ENCODE peak calls at places on chromosomes 12 and 14, in six cellular contexts. T is pancreas, G is neuronal stem cell, O is heart right ventricle, U is stomach, X is cardiac muscle cell. N is an unnamed sample. For H3K4me1, the result is how much of the 10 kb centered on the place peaks cover.

GRCh38 chr12:57452181-57452936 is 2.7 kb upstream of the INHBE start:
- DNase-seq in T (no peak), G (no peak), O (peak), X (peak), U (no peak), N (no peak)

GRCh38 chr12:75953312-75953906 is 78.2 kb downstream of the PHLDA1 start:
- DNase-seq in O (no peak), U (no peak), G (no peak), T (no peak), X (no peak), N (no peak)

GRCh38 chr12:52080403-52081201 is 1.1 kb downstream of the SMIM41 start:
- DNase-seq in O (no peak), T (no peak), G (no peak), X (no peak), U (no peak), N (no peak)

GRCh38 chr14:71021347-71022014 is 114.2 kb downstream of the PCNX1 start:
- DNase-seq in G (no peak), U (no peak), O (no peak), T (no peak), X (no peak), N (no peak)

GRCh38 chr12:75641031-75641780 is 129.8 kb upstream of the KRR1 start:
- DNase-seq in U (no peak), T (no peak), G (no peak), X (no peak), O (no peak), N (no peak)

GRCh38 chr14:75340921-75341320 is 62.3 kb downstream of the FOS start:
- DNase-seq in T (no peak), U (peak), O (peak), X (no peak), G (no peak), N (no peak)

GRCh38 chr12:79086546-79086945 is 222.0 kb downstream of the SYT1 start:
- DNase-seq in X (no peak), G (no peak), U (no peak), O (no peak), T (no peak), N (no peak)

GRCh38 chr12:122244565-122245371 is 18.9 kb upstream of the DIABLO start:
- DNase-seq in U (no peak), T (no peak), O (no peak), G (no peak), X (no peak), N (no peak)

GRCh38 chr12:53055471-53056266 is 5.8 kb downstream of the TNS2 start:
- DNase-seq in T (peak), U (no peak), X (no peak), G (no peak), O (no peak), N (no peak)

GRCh38 chr14:57725399-57726077 is 140.4 kb downstream of the SLC35F4 start:
- DNase-seq in T (no peak), G (no peak), X (no peak), U (no peak), O (no peak), N (no peak)

GRCh38 chr12:101243616-101244015 is 33.6 kb upstream of the SLC5A8 start:
- DNase-seq in X (no peak), T (no peak), G (no peak), U (no peak), O (no peak), N (no peak)

GRCh38 chr14:101116065-101116464 is 212.5 kb upstream of the RTL1 start:
- DNase-seq in T (no peak), U (no peak), O (no peak), X (no peak), G (no peak), N (no peak)

GRCh38 chr12:31369712-31370521 is 44.0 kb upstream of the SINHCAF start:
- DNase-seq in U (peak), X (peak), O (peak), T (no peak), G (peak), N (no peak)

GRCh38 chr12:25384954-25385216 is 134.2 kb upstream of the KRAS start:
- DNase-seq in O (no peak), T (no peak), G (no peak), U (no peak), X (no peak), N (no peak)
- H3K4me3 ChIP-seq in O (peak), T (no peak), G (peak), U (peak), X (peak), N (no peak)

GRCh38 chr12:106304001-106304421 is 1.5 kb downstream of the TCP11L2 start:
- DNase-seq in O (no peak), U (no peak), G (no peak), X (no peak), T (no peak), N (no peak)
- H3K4me1 ChIP-seq in O (half or more), U (half or more), G (under half), X (under half), T (under half), N (under half)

DNA sequence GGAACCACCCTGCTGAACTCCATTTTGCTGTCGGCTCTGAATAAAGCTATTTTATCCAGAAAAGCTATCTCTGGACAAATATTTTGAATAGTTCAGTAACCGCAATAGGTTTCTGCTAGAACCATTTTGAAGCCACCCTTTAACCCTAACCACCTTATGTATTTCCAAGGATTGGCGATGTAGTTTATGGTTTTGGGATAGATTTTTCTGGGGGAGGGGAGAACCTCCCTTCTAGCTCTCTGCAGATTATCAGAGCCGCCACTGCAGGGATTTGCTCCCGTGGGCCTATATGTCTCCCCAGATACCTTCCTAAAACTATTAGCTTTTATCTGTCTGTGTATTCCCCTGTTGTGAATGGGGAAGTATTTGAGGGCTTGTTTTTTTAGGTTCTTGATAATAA is 1.8 kb upstream of the TUBA1B start:
- DNase-seq in G (no peak), O (no peak), X (no peak), T (no peak), U (no peak), N (no peak)
- H3K4me3 ChIP-seq in G (no peak), O (peak), X (no peak), T (no peak), U (no peak), N (no peak)

GRCh38 chr12:99392091-99392850 is 255.3 kb upstream of the GARIN6 start:
- DNase-seq in O (no peak), G (no peak), T (no peak), X (peak), U (no peak), N (no peak)
- H3K4me1 ChIP-seq in O (under half), G (under half), T (under half), X (under half), U (under half), N (under half)